ENCODE peak calls at places on chromosomes 6 and 20, in five cellular contexts. One of them, this sample, is unnamed.

GRCh38 chr6:128630213-128630612 is 109.8 kb upstream of the PTPRK start:
- DNase-seq in GM12878: no peak
- DNase-seq in SK-N-SH: no peak
- DNase-seq in stomach: peak
- DNase-seq in upper lobe of left lung: no peak
- DNase-seq in this sample: no peak

GRCh38 chr6:12592634-12593033 is 123.9 kb upstream of the PHACTR1 start:
- DNase-seq in GM12878: no peak
- DNase-seq in SK-N-SH: no peak
- DNase-seq in stomach: no peak
- DNase-seq in upper lobe of left lung: peak
- DNase-seq in this sample: no peak

GRCh38 chr20:11098888-11099287 is 425.1 kb upstream of the JAG1 start:
- DNase-seq in GM12878: no peak
- DNase-seq in SK-N-SH: no peak
- DNase-seq in stomach: no peak
- DNase-seq in upper lobe of left lung: no peak
- DNase-seq in this sample: no peak

GRCh38 chr20:48751871-48752270 is 75.9 kb downstream of the PREX1 start:
- DNase-seq in GM12878: no peak
- DNase-seq in SK-N-SH: no peak
- DNase-seq in stomach: no peak
- DNase-seq in upper lobe of left lung: no peak
- DNase-seq in this sample: no peak

GRCh38 chr6:40343887-40344565 is 243.1 kb downstream of the LRFN2 start:
- DNase-seq in GM12878: no peak
- DNase-seq in SK-N-SH: peak
- DNase-seq in stomach: peak
- DNase-seq in upper lobe of left lung: peak
- DNase-seq in this sample: peak

GRCh38 chr6:160215232-160215631 is 43.4 kb downstream of the SLC22A2 start:
- DNase-seq in GM12878: no peak
- DNase-seq in SK-N-SH: no peak
- DNase-seq in stomach: no peak
- DNase-seq in upper lobe of left lung: no peak
- DNase-seq in this sample: no peak

GRCh38 chr6:25918083-25918683 is 12.3 kb downstream of the SLC17A2 start:
- DNase-seq in GM12878: no peak
- DNase-seq in SK-N-SH: no peak
- DNase-seq in stomach: no peak
- DNase-seq in upper lobe of left lung: no peak
- DNase-seq in this sample: no peak

GRCh38 chr20:433300-433975 is 25.3 kb downstream of the RBCK1 start:
- DNase-seq in GM12878: peak
- DNase-seq in SK-N-SH: no peak
- DNase-seq in stomach: no peak
- DNase-seq in upper lobe of left lung: no peak
- DNase-seq in this sample: no peak

DNA sequence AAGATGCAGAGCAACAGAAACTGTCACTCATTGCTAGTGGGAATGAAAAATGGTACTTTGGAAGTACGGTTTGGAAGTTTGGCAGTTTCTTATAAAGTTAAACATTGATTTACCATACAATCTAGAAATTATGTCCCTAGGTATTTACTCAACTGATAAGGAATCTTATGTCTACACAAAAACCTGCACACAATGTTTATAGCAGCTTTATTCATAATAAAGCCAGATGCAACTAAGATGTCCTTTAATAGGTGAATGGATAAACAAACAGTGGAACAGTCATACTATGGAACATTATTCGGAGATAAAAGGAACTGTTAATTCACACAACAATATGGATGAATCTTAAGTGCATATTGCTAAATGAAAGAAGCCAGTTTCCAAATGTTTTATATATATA is 96.2 kb upstream of the SIRPA start:
- DNase-seq in GM12878: no peak
- DNase-seq in SK-N-SH: no peak
- DNase-seq in stomach: no peak
- DNase-seq in upper lobe of left lung: no peak
- DNase-seq in this sample: no peak
- TF ChIP-seq POLR2AphosphoS5 in GM12878: no peak
- TF ChIP-seq POLR2AphosphoS5 in SK-N-SH: no peak
- TF ChIP-seq POLR2AphosphoS5 in stomach: no peak
- TF ChIP-seq POLR2AphosphoS5 in upper lobe of left lung: no peak
- TF ChIP-seq POLR2AphosphoS5 in this sample: no peak

DNA sequence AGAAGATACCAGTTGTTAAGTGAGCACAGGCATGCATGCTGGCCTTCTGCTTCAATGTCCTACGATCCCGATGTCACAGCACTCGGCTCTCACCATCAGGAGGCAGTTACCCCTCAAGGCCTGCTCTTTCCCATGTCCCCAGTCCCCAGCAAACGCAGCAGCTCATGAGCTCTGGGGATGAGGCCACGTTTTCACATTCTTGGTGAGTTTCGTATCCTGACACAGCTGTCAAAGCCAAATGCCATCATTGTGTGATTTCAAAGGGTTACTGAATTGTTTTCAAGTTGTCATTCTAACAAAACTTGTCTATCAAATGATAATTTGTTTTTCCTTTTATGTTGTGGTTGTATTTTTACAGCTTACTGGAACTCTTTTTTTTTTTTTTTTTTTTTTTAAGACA is 226.9 kb upstream of the KCNG1 start:
- DNase-seq in GM12878: no peak
- DNase-seq in SK-N-SH: no peak
- DNase-seq in stomach: no peak
- DNase-seq in upper lobe of left lung: no peak
- DNase-seq in this sample: no peak
- TF ChIP-seq EP300 in GM12878: no peak
- TF ChIP-seq EP300 in SK-N-SH: no peak
- TF ChIP-seq EP300 in stomach: no peak
- TF ChIP-seq EP300 in upper lobe of left lung: no peak
- TF ChIP-seq EP300 in this sample: no peak

GRCh38 chr6:33297406-33297955 is 1.3 kb downstream of the RGL2 start:
- DNase-seq in GM12878: no peak
- DNase-seq in SK-N-SH: peak
- DNase-seq in stomach: peak
- DNase-seq in upper lobe of left lung: peak
- DNase-seq in this sample: no peak
- TF ChIP-seq POLR2AphosphoS5 in GM12878: no peak
- TF ChIP-seq POLR2AphosphoS5 in SK-N-SH: no peak
- TF ChIP-seq POLR2AphosphoS5 in stomach: no peak
- TF ChIP-seq POLR2AphosphoS5 in upper lobe of left lung: no peak
- TF ChIP-seq POLR2AphosphoS5 in this sample: no peak

GRCh38 chr20:9506964-9507369 is 7.4 kb upstream of the LAMP5 start:
- DNase-seq in GM12878: no peak
- DNase-seq in SK-N-SH: peak
- DNase-seq in stomach: no peak
- DNase-seq in upper lobe of left lung: no peak
- DNase-seq in this sample: no peak
- TF ChIP-seq EP300 in GM12878: no peak
- TF ChIP-seq EP300 in SK-N-SH: no peak
- TF ChIP-seq EP300 in stomach: no peak
- TF ChIP-seq EP300 in upper lobe of left lung: no peak
- TF ChIP-seq EP300 in this sample: no peak

DNA sequence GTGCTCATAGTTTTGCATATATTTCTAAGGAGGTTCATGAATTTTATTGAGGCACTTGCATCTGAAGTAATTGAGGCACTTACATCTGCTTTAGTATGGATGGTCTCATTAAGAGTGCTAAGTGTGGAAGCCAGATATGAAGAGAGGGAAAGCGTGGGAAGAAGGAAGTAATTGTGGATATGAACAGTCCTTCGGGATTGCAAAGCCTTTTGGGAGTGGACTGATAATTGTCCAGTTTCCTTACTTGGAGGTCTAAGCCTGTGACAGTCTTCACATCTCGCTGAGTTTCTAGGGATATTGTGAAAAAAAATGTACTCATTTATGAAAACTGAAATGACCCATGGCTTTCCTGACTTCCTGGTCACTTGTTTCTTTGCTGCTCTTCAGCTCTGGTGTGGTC is 137.2 kb downstream of the ZFAND3 start:
- DNase-seq in GM12878: no peak
- DNase-seq in SK-N-SH: no peak
- DNase-seq in stomach: no peak
- DNase-seq in upper lobe of left lung: no peak
- DNase-seq in this sample: no peak
- TF ChIP-seq POLR2AphosphoS5 in GM12878: no peak
- TF ChIP-seq POLR2AphosphoS5 in SK-N-SH: no peak
- TF ChIP-seq POLR2AphosphoS5 in stomach: no peak
- TF ChIP-seq POLR2AphosphoS5 in upper lobe of left lung: no peak
- TF ChIP-seq POLR2AphosphoS5 in this sample: no peak

DNA sequence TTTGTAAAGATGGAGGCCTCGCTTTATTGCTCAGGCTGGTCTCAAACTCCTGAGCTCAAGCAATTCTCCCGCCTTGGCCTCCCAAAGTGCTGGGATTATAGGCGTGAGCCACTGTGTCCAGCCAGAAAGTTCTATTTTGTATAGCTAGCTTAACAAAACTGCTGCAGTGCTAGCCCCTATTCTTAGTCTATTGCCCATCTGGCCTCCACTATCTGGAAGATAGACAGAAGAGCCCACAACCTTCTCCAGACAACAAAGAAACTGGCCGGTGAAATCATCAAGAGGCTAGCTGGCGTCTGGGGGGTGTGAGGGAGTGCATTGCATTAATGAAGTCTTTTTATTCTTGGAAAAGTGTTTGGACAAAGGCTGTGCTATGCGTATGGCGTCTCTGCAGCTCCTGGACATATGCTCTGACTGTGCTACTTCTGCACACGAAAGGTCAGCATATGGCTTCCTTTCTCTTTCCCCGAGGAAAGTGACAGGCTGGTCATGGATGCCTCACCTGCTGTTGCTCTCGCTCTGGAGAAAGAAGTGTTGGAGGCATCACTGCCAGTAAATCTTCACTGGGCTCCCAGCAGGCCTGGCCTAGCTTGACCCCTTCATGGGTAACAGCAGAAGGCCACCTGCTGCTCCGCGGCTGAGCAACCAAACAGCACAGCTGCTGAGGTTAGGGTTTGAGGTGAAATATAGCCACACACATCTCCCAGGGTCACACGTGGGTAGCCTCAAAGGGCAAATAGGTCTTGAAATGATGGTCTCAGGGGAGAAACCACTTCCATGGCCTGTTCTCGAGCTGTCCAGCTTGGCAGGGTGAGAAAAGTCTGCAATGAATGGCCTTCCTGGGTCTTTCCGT is 95.1 kb upstream of the IYD start:
- DNase-seq in GM12878: no peak
- DNase-seq in SK-N-SH: no peak
- DNase-seq in stomach: no peak
- DNase-seq in upper lobe of left lung: no peak
- DNase-seq in this sample: no peak
- TF ChIP-seq EP300 in GM12878: no peak
- TF ChIP-seq EP300 in SK-N-SH: no peak
- TF ChIP-seq EP300 in stomach: no peak
- TF ChIP-seq EP300 in upper lobe of left lung: no peak
- TF ChIP-seq EP300 in this sample: no peak

DNA sequence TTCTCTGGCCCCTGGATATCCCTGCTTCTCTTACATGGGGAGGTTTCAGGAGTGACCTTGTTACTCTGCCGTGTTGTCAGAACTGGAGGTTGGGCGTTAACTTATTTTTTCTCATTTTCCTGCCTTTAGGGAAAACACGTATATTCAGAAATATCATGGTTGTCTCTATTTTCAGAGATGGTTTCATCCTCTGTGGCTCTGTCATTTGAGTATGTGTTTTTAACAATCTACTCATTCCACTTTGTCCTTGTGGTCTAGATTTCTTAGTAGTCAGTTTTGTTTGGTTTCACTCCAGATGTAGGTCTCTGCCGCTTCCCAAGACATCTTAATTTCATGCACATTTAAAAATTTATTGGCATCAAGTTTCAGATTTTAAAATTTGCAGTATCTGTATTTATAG is 45.9 kb downstream of the KCNS1 start:
- DNase-seq in GM12878: peak
- DNase-seq in SK-N-SH: no peak
- DNase-seq in stomach: no peak
- DNase-seq in upper lobe of left lung: no peak
- DNase-seq in this sample: no peak
- TF ChIP-seq POLR2AphosphoS5 in GM12878: no peak
- TF ChIP-seq POLR2AphosphoS5 in SK-N-SH: no peak
- TF ChIP-seq POLR2AphosphoS5 in stomach: no peak
- TF ChIP-seq POLR2AphosphoS5 in upper lobe of left lung: no peak
- TF ChIP-seq POLR2AphosphoS5 in this sample: no peak

GRCh38 chr20:63534831-63535651 is 2.1 kb downstream of the PTK6 start:
- DNase-seq in GM12878: no peak
- DNase-seq in SK-N-SH: no peak
- DNase-seq in stomach: peak
- DNase-seq in upper lobe of left lung: no peak
- DNase-seq in this sample: no peak

GRCh38 chr20:63536997-63537524 is at the start of gene PTK6:
- DNase-seq in GM12878: no peak
- DNase-seq in SK-N-SH: no peak
- DNase-seq in stomach: peak
- DNase-seq in upper lobe of left lung: peak
- DNase-seq in this sample: no peak

GRCh38 chr20:63537525-63538203 is 488 bp upstream of the PTK6 start:
- DNase-seq in GM12878: peak
- DNase-seq in SK-N-SH: peak
- DNase-seq in stomach: peak
- DNase-seq in upper lobe of left lung: peak
- DNase-seq in this sample: peak

GRCh38 chr20:63534427-63534830 is 2.7 kb downstream of the PTK6 start:
- DNase-seq in GM12878: no peak
- DNase-seq in SK-N-SH: peak
- DNase-seq in stomach: no peak
- DNase-seq in upper lobe of left lung: no peak
- DNase-seq in this sample: no peak

GRCh38 chr20:63536241-63536977 is 767 bp downstream of the PTK6 start:
- DNase-seq in GM12878: no peak
- DNase-seq in SK-N-SH: peak
- DNase-seq in stomach: peak
- DNase-seq in upper lobe of left lung: no peak
- DNase-seq in this sample: no peak
- TF ChIP-seq EP300 in GM12878: no peak
- TF ChIP-seq EP300 in SK-N-SH: no peak
- TF ChIP-seq EP300 in stomach: no peak
- TF ChIP-seq EP300 in upper lobe of left lung: no peak
- TF ChIP-seq EP300 in this sample: no peak

DNA sequence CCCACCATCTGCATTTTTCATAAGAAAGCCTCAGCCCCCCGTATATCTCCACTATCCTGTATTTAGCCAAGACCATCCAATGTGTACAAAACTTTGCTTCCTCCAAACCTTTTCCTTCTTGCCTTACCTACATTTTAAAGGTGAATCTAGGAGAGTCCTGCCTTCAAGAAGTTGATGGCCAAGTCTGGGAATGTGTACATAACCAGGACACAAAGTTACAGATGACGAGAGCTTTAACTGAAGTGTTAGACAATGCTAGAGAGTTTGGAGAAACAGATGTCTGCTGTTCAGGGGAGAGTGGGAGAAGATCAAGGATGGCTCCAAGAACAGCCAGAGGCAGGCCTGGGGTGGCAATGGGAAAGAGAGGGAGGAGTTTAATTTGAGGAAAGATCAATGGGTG is 2.3 kb upstream of the UQCC2 start:
- DNase-seq in GM12878: no peak
- DNase-seq in SK-N-SH: no peak
- DNase-seq in stomach: no peak
- DNase-seq in upper lobe of left lung: no peak
- DNase-seq in this sample: no peak
- TF ChIP-seq POLR2AphosphoS5 in GM12878: no peak
- TF ChIP-seq POLR2AphosphoS5 in SK-N-SH: no peak
- TF ChIP-seq POLR2AphosphoS5 in stomach: no peak
- TF ChIP-seq POLR2AphosphoS5 in upper lobe of left lung: no peak
- TF ChIP-seq POLR2AphosphoS5 in this sample: no peak